ENCODE peak calls at places on chromosomes 13 and 19, in four cellular contexts. E is AG04450, G is heart left ventricle, K is IMR-90. L is an unnamed sample.

GRCh38 chr13:27395007-27395510 is 29.4 kb upstream of the GTF3A start:
- DNase-seq in E (no peak), G (no peak), K (no peak), L (no peak)

GRCh38 chr19:56252699-56253422 is 19.7 kb upstream of the EDDM13 start:
- DNase-seq in E (peak; percentile 33), G (peak; percentile 64), K (peak; percentile 65), L (peak; percentile 59)

GRCh38 chr19:2476451-2477140 is 669 bp downstream of the GADD45B start:
- DNase-seq in E (no peak), G (peak; percentile 48), K (peak; percentile 74), L (no peak)

GRCh38 chr13:99085846-99086148 is 107.9 kb upstream of the DOCK9 start:
- DNase-seq in E (no peak), G (no peak), K (no peak), L (no peak)

GRCh38 chr13:74070065-74070464 is 64.1 kb downstream of the KLF12 start:
- DNase-seq in E (no peak), G (no peak), K (no peak), L (no peak)

GRCh38 chr13:58598241-58598640 is 966.7 kb downstream of the PCDH17 start:
- DNase-seq in E (no peak), G (no peak), K (no peak), L (no peak)

GRCh38 chr13:47932953-47933687 is 68.0 kb downstream of the SUCLA2 start:
- DNase-seq in E (no peak), G (no peak), K (no peak), L (no peak)

GRCh38 chr19:43748685-43749084 is 6.1 kb downstream of the SMG9 start:
- DNase-seq in E (no peak), G (no peak), K (no peak), L (no peak)

GRCh38 chr19:38250821-38251563 is 5.2 kb downstream of the PPP1R14A start:
- DNase-seq in E (no peak), G (peak; percentile 89), K (no peak), L (no peak)

GRCh38 chr13:94233401-94233800 is 246.1 kb downstream of the DCT start:
- DNase-seq in E (peak; percentile 79), G (no peak), K (peak; percentile 96), L (peak; percentile 51)

GRCh38 chr19:45403781-45404556 is 900 bp downstream of the PPP1R13L start:
- DNase-seq in E (no peak), G (peak; percentile 70), K (no peak), L (peak; percentile 67)

GRCh38 chr13:39900106-39900750 is 244.8 kb downstream of the COG6 start:
- DNase-seq in E (peak; percentile 2), G (no peak), K (peak; percentile 49), L (no peak)

GRCh38 chr19:39408392-39409206 is 2.0 kb downstream of the ZFP36 start:
- DNase-seq in E (no peak), G (no peak), K (peak; percentile 52), L (peak; percentile 44)

GRCh38 chr13:84683448-84683847 is 801.2 kb upstream of the SLITRK1 start:
- DNase-seq in E (no peak), G (no peak), K (no peak), L (no peak)

GRCh38 chr13:86974995-86975328 is 696.2 kb upstream of the SLITRK5 start:
- DNase-seq in E (no peak), G (no peak), K (no peak), L (no peak)

GRCh38 chr13:109784590-109785140 is 1.7 kb downstream of the IRS2 start:
- DNase-seq in E (no peak), G (peak; percentile 83), K (peak; percentile 62), L (no peak)

GRCh38 chr19:18440421-18440877 is 2.5 kb upstream of the ISYNA1 start:
- DNase-seq in E (no peak), G (no peak), K (no peak), L (no peak)

GRCh38 chr19:55676384-55676783 is 1.4 kb downstream of the EPN1 start:
- DNase-seq in E (no peak), G (no peak), K (peak; percentile 13), L (no peak)

GRCh38 chr19:34733266-34733825 is 697 bp upstream of the ZNF181 start:
- DNase-seq in E (no peak), G (peak; percentile 56), K (no peak), L (no peak)

GRCh38 chr13:98143157-98143553 is 261 bp downstream of the FARP1 start:
- DNase-seq in E (no peak), G (no peak), K (no peak), L (no peak)

GRCh38 chr19:19366691-19367396 is 38.6 kb upstream of the GATAD2A start:
- DNase-seq in E (peak; percentile 39), G (peak; percentile 65), K (peak; percentile 64), L (peak; percentile 31)

GRCh38 chr19:8609210-8610040 is 1.1 kb downstream of the ADAMTS10 start:
- DNase-seq in E (no peak), G (peak; percentile 62), K (peak; percentile 60), L (no peak)

GRCh38 chr13:40476175-40476958 is 190.1 kb downstream of the FOXO1 start:
- DNase-seq in E (no peak), G (no peak), K (no peak), L (no peak)

GRCh38 chr19:43781630-43782310 is 997 bp upstream of the KCNN4 start:
- DNase-seq in E (no peak), G (no peak), K (no peak), L (no peak)

GRCh38 chr19:52585101-52585500 is 15.0 kb downstream of the ZNF701 start:
- DNase-seq in E (no peak), G (no peak), K (no peak), L (no peak)

GRCh38 chr19:29620931-29621351 is 14.9 kb downstream of the POP4 start:
- DNase-seq in E (no peak), G (no peak), K (no peak), L (no peak)

GRCh38 chr13:73593199-73593765 is 534.5 kb downstream of the KLF5 start:
- DNase-seq in E (no peak), G (no peak), K (no peak), L (no peak)

GRCh38 chr19:33720691-33721682 is 75.7 kb upstream of the KCTD15 start:
- DNase-seq in E (no peak), G (no peak), K (no peak), L (no peak)

GRCh38 chr13:24618219-24618955 is 61.8 kb upstream of the ATP12A start:
- DNase-seq in E (no peak), G (no peak), K (no peak), L (no peak)

GRCh38 chr13:72839831-72840426 is 58.0 kb downstream of the PIBF1 start:
- DNase-seq in E (peak; percentile 3), G (no peak), K (peak; percentile 42), L (peak; percentile 31)

GRCh38 chr13:102724923-102725322 is 30.1 kb upstream of the METTL21C start:
- DNase-seq in E (no peak), G (no peak), K (peak; percentile 24), L (peak; percentile 90)
- TF ChIP-seq CTCF in E (peak; percentile 36), G (peak; percentile 20), K (peak; percentile 40), L (peak; percentile 89)

GRCh38 chr13:70893832-70894231 is 785.6 kb upstream of the KLHL1 start:
- DNase-seq in E (no peak), G (no peak), K (no peak), L (no peak)
- H3K27ac ChIP-seq in E (no peak overlapping the region), G (no peak overlapping the region), K (no peak overlapping the region), L (no peak overlapping the region)

GRCh38 chr13:111668451-111668850 is 348.0 kb downstream of the TEX29 start:
- DNase-seq in E (no peak), G (no peak), K (no peak), L (no peak)
- H3K27me3 ChIP-seq in E (no peaks in the 10 kb centered on the region), G (no peaks in the 10 kb centered on the region), K (no peaks in the 10 kb centered on the region), L (no peaks in the 10 kb centered on the region)

DNA sequence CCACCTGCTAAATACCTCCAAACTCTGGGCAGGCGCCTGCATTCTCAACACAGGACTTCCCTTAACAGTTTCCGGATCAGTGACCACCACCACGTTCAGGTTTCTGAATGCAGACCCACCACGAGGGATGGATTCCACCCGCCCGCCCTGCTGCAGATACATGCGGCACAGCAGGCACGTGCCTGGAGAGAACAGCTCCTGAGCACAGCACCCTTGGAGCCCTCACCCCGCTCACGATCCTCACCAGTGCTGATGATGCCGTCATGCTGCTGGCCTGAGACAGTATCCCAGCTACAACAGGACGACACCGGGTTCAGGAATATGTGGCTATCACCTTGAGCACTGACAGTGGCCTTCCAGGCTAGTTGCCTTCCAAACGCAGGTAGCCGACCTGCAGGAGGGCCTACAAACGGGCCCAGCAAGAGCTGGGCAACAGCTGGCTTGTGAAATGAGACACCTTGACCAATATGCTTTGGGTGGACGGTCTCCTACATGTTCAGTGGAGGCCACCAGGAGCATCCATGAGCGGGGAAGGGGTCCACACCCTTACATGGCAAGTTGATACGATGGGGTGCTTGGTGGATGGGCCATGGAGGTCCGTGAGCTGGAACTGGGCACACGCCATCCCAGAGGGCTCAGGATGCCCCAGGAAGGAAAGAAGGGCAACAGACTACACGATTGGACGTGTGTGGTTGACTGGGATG is 9.9 kb upstream of the QTRT1 start:
- DNase-seq in E (no peak), G (no peak), K (no peak), L (no peak)
- TF ChIP-seq CTCF in E (no peak), G (no peak), K (no peak), L (no peak)

GRCh38 chr19:17332360-17332676 is 2.3 kb downstream of the ANO8 start:
- DNase-seq in E (no peak), G (no peak), K (no peak), L (no peak)

GRCh38 chr19:17332677-17333581 is 1.7 kb downstream of the ANO8 start:
- DNase-seq in E (no peak), G (no peak), K (peak; percentile 39), L (peak; percentile 36)

GRCh38 chr19:17335575-17335974 is 920 bp upstream of the ANO8 start:
- DNase-seq in E (no peak), G (no peak), K (no peak), L (no peak)

GRCh38 chr19:17334414-17335409 is at the start of gene ANO8:
- DNase-seq in E (peak; percentile 96), G (peak; percentile 98), K (peak; percentile 99), L (peak; percentile 95)

GRCh38 chr19:17333611-17334413 is 843 bp downstream of the ANO8 start:
- DNase-seq in E (peak; percentile 33), G (no peak), K (peak; percentile 80), L (peak; percentile 53)
- H3K27ac ChIP-seq in E (no peak overlapping the region), G (peak overlapping the region; percentile 81), K (peak overlapping the region; percentile 35), L (no peak overlapping the region)

L was measured in foreskin keratinocyte.